ENCODE peak calls at places on chromosomes 11 and 22, in four cellular contexts. U, L, J and H are unnamed samples.

GRCh38 chr22:48084041-48084748 is 1321.7 kb downstream of the TBC1D22A start:
- DNase-seq in U (no peak), L (no peak), J (no peak), H (no peak)

GRCh38 chr22:38110008-38110862 is at the start of gene BAIAP2L2:
- DNase-seq in U (no peak), L (no peak), J (no peak), H (no peak)

GRCh38 chr11:102220728-102221467 is 96.4 kb upstream of the BIRC3 start:
- DNase-seq in U (no peak), L (no peak), J (no peak), H (no peak)

GRCh38 chr11:843818-844692 is 1.4 kb downstream of the TSPAN4 start:
- DNase-seq in U (no peak), L (no peak), J (no peak), H (no peak)

GRCh38 chr11:64275031-64275800 is 9.2 kb downstream of the BAD start:
- DNase-seq in U (no peak), L (no peak), J (no peak), H (no peak)

GRCh38 chr11:42974510-42974909 is 337.3 kb upstream of the API5 start:
- DNase-seq in U (no peak), L (no peak), J (peak; percentile 69), H (peak; percentile 16)

GRCh38 chr11:111557425-111558111 is 17.0 kb downstream of the LAYN start:
- DNase-seq in U (no peak), L (no peak), J (no peak), H (no peak)

GRCh38 chr11:40280161-40281054 is 1179.0 kb downstream of the LRRC4C start:
- DNase-seq in U (no peak), L (no peak), J (no peak), H (no peak)

GRCh38 chr22:39514373-39514973 is 5.9 kb upstream of the ATF4 start:
- DNase-seq in U (no peak), L (no peak), J (no peak), H (no peak)

GRCh38 chr11:28615542-28615941 is 507.4 kb downstream of the METTL15 start:
- DNase-seq in U (no peak), L (no peak), J (no peak), H (no peak)

GRCh38 chr22:26499188-26499703 is 13.0 kb downstream of the TFIP11 start:
- DNase-seq in U (no peak), L (no peak), J (no peak), H (no peak)

GRCh38 chr11:35298369-35298768 is 121.0 kb downstream of the SLC1A2 start:
- DNase-seq in U (no peak), L (no peak), J (no peak), H (no peak)

GRCh38 chr11:26994579-26995210 is 783 bp downstream of the FIBIN start:
- DNase-seq in U (no peak), L (no peak), J (no peak), H (no peak)

GRCh38 chr22:47098554-47098953 is 336.1 kb downstream of the TBC1D22A start:
- DNase-seq in U (no peak), L (no peak), J (no peak), H (no peak)

GRCh38 chr11:126586303-126586627 is 230.8 kb downstream of the ST3GAL4 start:
- DNase-seq in U (no peak), L (no peak), J (no peak), H (no peak)

GRCh38 chr11:102464859-102465500 is 12.4 kb upstream of the TMEM123 start:
- DNase-seq in U (no peak), L (no peak), J (no peak), H (no peak)

GRCh38 chr22:48640890-48641771 is 1186.5 kb downstream of the BRD1 start:
- DNase-seq in U (no peak), L (no peak), J (no peak), H (no peak)

GRCh38 chr11:115623021-115623451 is 118.8 kb upstream of the CADM1 start:
- DNase-seq in U (no peak), L (no peak), J (no peak), H (no peak)

GRCh38 chr11:67396587-67397398 is 4.9 kb downstream of the PPP1CA start:
- DNase-seq in U (no peak), L (no peak), J (no peak), H (no peak)

GRCh38 chr22:31020334-31020733 is 51.3 kb downstream of the TUG1 start:
- DNase-seq in U (no peak), L (no peak), J (no peak), H (no peak)

GRCh38 chr22:35835998-35836691 is 118.5 kb downstream of the APOL5 start:
- DNase-seq in U (no peak), L (no peak), J (peak; percentile 26), H (peak; percentile 41)

GRCh38 chr22:46027219-46028068 is 50.5 kb upstream of the WNT7B start:
- DNase-seq in U (no peak), L (no peak), J (no peak), H (no peak)

GRCh38 chr11:96778272-96778671 is 388.5 kb downstream of the JRKL start:
- DNase-seq in U (no peak), L (no peak), J (no peak), H (no peak)